ENCODE peak calls at places on chromosomes 4 and X, in nine cellular contexts. Y is fibroblast of lung, M is left ventricle myocardium inferior, R is H9, J is tibial nerve, T is uterus, L is neural progenitor cell, I is cardiac muscle cell, H is upper lobe of left lung. B is an unnamed sample.

GRCh38 chr4:37825943-37826281 is 574 bp upstream of the PGM2 start:
- DNase-seq in I (no peak), R (peak; percentile 27), Y (no peak), H (no peak), M (no peak), T (no peak), J (no peak), L (no peak), B (no peak)

GRCh38 chrX:106995678-106996077 is 4.3 kb downstream of the MORC4 start:
- DNase-seq in I (no peak), T (no peak), H (no peak), J (no peak), R (no peak), Y (no peak), M (no peak), L (no peak), B (no peak)

GRCh38 chr4:56086561-56086960 is 137.8 kb downstream of the CEP135 start:
- DNase-seq in H (no peak), M (no peak), I (no peak), T (no peak), R (no peak), J (no peak), L (no peak), Y (no peak), B (no peak)

GRCh38 chr4:142480244-142480643 is 365.9 kb downstream of the INPP4B start:
- DNase-seq in J (no peak), Y (peak; percentile 12), M (no peak), H (no peak), T (no peak), I (peak; percentile 32), L (no peak), R (no peak), B (no peak)

GRCh38 chrX:106437407-106437806 is 174.4 kb upstream of the RADX start:
- DNase-seq in L (peak; percentile 4), Y (no peak), J (no peak), M (no peak), H (no peak), T (no peak), I (no peak), R (no peak), B (no peak)

GRCh38 chr4:48340276-48340904 is 939 bp upstream of the SLAIN2 start:
- DNase-seq in M (no peak), T (no peak), Y (no peak), L (peak; percentile 67), I (peak; percentile 22), J (no peak), H (no peak), R (no peak), B (no peak)

GRCh38 chr4:8547108-8547911 is 32.9 kb upstream of the GPR78 start:
- DNase-seq in T (no peak), R (peak; percentile 75), Y (peak; percentile 27), L (peak; percentile 56), H (no peak), I (no peak), M (no peak), J (no peak), B (no peak)

GRCh38 chr4:76879731-76880364 is 18.1 kb downstream of the SOWAHB start:
- DNase-seq in M (no peak), R (no peak), H (no peak), T (no peak), I (no peak), J (no peak), L (no peak), Y (peak; percentile 75), B (no peak)

GRCh38 chr4:4880492-4880891 is 21.0 kb downstream of the MSX1 start:
- DNase-seq in R (no peak), Y (no peak), M (no peak), I (no peak), J (no peak), H (no peak), T (no peak), L (no peak), B (no peak)

GRCh38 chrX:57640674-57641016 is 39.4 kb downstream of the NLRP2B start:
- DNase-seq in T (no peak), L (no peak), J (no peak), Y (no peak), H (no peak), R (no peak), I (no peak), M (no peak), B (no peak)

GRCh38 chr4:118776166-118776954 is 59.6 kb downstream of the SEC24D start:
- DNase-seq in R (no peak), Y (peak; percentile 83), J (no peak), T (no peak), M (no peak), H (no peak), L (no peak), I (no peak), B (no peak)

GRCh38 chr4:120452006-120452405 is 385.4 kb upstream of the MAD2L1 start:
- DNase-seq in I (no peak), H (no peak), J (no peak), Y (no peak), T (no peak), M (no peak), L (no peak), R (no peak), B (no peak)

GRCh38 chr4:41619161-41619560 is 81.2 kb downstream of the LIMCH1 start:
- DNase-seq in M (no peak), R (peak; percentile 78), J (no peak), L (peak; percentile 67), Y (no peak), H (no peak), T (no peak), I (no peak), B (no peak)

GRCh38 chr4:113209652-113210320 is 160.3 kb downstream of the ANK2 start:
- DNase-seq in I (no peak), L (no peak), M (no peak), R (no peak), J (no peak), Y (no peak), H (no peak), T (no peak), B (no peak)
- H3K27ac ChIP-seq in I (no peak overlapping the region), L (no peak overlapping the region), M (no peak overlapping the region), R (no peak overlapping the region), J (no peak overlapping the region), Y (no peak overlapping the region), H (no peak overlapping the region), T (no peak overlapping the region), B (no peak overlapping the region)

DNA sequence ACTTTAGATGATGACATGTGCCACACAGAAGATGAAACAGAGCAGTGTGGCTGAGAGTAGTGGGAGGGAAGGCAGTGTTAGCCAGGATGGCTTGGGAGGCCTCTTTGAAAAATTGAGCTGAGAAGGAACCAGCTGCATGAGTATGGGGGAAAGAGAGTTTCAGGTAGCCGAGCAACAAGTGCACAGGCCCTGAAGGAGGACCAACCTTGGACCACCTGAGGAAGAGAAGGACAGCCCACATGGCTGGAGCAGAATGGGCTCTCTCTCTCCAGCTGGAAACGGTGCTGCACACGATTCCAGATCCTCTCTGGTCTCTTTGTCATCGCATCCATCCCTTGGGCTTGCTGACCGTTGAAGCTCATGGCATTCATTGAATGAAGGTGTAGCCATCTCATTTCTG is 23.9 kb upstream of the BCOR start:
- DNase-seq in T (no peak), I (no peak), M (no peak), H (no peak), R (no peak), J (no peak), Y (no peak), L (no peak), B (no peak)
- H3K4me1 ChIP-seq in T (no peaks in the 10 kb centered on the region), I (no peaks in the 10 kb centered on the region), M (no peaks in the 10 kb centered on the region), H (no peaks in the 10 kb centered on the region), R (peaks cover 4% of the 10 kb centered on the region), J (no peaks in the 10 kb centered on the region), Y (no peaks in the 10 kb centered on the region), L (no peaks in the 10 kb centered on the region), B (peaks cover 2% of the 10 kb centered on the region)

GRCh38 chr4:88575222-88575621 is 17.1 kb upstream of the HERC3 start:
- DNase-seq in Y (no peak), R (no peak), L (no peak), I (no peak), T (no peak), J (no peak), H (no peak), M (no peak), B (no peak)

GRCh38 chr4:88573286-88573994 is 18.8 kb upstream of the HERC3 start:
- DNase-seq in H (no peak), T (no peak), I (no peak), J (no peak), M (no peak), Y (no peak), L (no peak), R (no peak), B (no peak)

GRCh38 chr4:88569944-88570455 is 22.3 kb upstream of the HERC3 start:
- DNase-seq in Y (no peak), L (no peak), R (no peak), H (no peak), M (no peak), T (no peak), J (no peak), I (no peak), B (no peak)

GRCh38 chr4:88573995-88574394 is 18.3 kb upstream of the HERC3 start:
- DNase-seq in L (peak; percentile 47), I (peak; percentile 15), R (peak; percentile 49), J (no peak), Y (peak; percentile 35), H (no peak), T (no peak), M (no peak), B (no peak)
- TF ChIP-seq CTCF in L (peak; percentile 52), I (peak; percentile 27), R (peak; percentile 59), J (no peak), Y (peak; percentile 53), H (no peak), T (peak; percentile 38), M (peak; percentile 36), B (no peak)

GRCh38 chr4:175811171-175811570 is 893 bp downstream of the GPM6A start:
- DNase-seq in L (no peak), Y (no peak), H (no peak), I (no peak), T (no peak), R (no peak), J (no peak), M (no peak), B (no peak)

GRCh38 chr4:175807596-175807995 is 4.5 kb downstream of the GPM6A start:
- DNase-seq in H (no peak), I (no peak), M (no peak), T (no peak), Y (no peak), R (no peak), L (no peak), J (no peak), B (no peak)

GRCh38 chr4:175813841-175814240 is 1.8 kb upstream of the GPM6A start:
- DNase-seq in I (no peak), J (no peak), T (no peak), R (no peak), Y (no peak), H (no peak), M (no peak), L (no peak), B (no peak)

GRCh38 chr4:175813126-175813715 is 1.2 kb upstream of the GPM6A start:
- DNase-seq in T (no peak), M (no peak), I (no peak), H (no peak), J (no peak), L (no peak), R (no peak), Y (no peak), B (no peak)

DNA sequence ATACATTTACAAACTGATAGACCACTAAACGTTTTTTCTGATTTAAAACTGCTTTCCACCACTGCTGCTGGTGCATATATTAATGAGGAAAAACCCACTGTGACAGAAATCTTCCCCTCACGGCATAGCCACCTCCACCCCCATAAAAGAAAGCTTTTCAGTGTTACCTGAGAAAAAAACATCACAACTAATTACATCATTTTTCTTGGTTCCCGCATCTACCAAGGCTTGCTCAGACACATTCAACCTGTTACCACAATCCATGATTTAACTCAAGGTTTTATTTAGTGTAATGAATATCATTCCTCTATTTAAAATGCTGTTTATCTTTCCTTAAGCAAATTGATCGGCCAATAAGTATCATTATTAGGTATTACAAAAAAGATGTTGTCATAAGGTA is 1.7 kb downstream of the GPM6A start:
- DNase-seq in R (no peak), H (no peak), J (no peak), M (no peak), Y (no peak), I (no peak), L (no peak), T (no peak), B (no peak)
- H3K27ac ChIP-seq in R (no peak overlapping the region), H (no peak overlapping the region), J (no peak overlapping the region), M (no peak overlapping the region), Y (no peak overlapping the region), I (no peak overlapping the region), L (no peak overlapping the region), T (no peak overlapping the region), B (no peak overlapping the region)

B was measured in suprapubic skin.